ENCODE peak calls at places on chromosome 1, in eight cellular contexts. I is GM19239; C is stimulated activated CD4-positive, alpha-beta T cell treated with anti-CD3 and anti-CD28 coated beads, Interleukin-1b, Interleukin-23, amount 100 ng/mL, for 48 hours; H is fibroblast of lung; Y is head of caudate nucleus; Q is Calu3; M is osteocyte; W is spleen. D is an unnamed sample.

GRCh38 chr1:225694151-225694603 is 41.3 kb upstream of the ENAH start:
- DNase-seq in H (peak), W (no peak), Q (peak), M (no peak), C (no peak), I (no peak), Y (no peak), D (peak)

GRCh38 chr1:171718216-171718615 is 23.6 kb downstream of the VAMP4 start:
- DNase-seq in H (no peak), Q (no peak), W (no peak), C (no peak), Y (no peak), M (no peak), I (no peak), D (no peak)

GRCh38 chr1:201625711-201626300 is 86.9 kb downstream of the NAV1 start:
- DNase-seq in Y (no peak), M (no peak), Q (no peak), I (no peak), H (no peak), C (no peak), W (no peak), D (no peak)

GRCh38 chr1:224804220-224804619 is 125.3 kb upstream of the DNAH14 start:
- DNase-seq in I (no peak), H (no peak), C (no peak), Y (no peak), W (no peak), M (peak), Q (no peak), D (no peak)

GRCh38 chr1:85582687-85583354 is 2.3 kb downstream of the CCN1 start:
- DNase-seq in W (no peak), I (no peak), C (no peak), M (no peak), Y (no peak), Q (no peak), H (peak), D (no peak)

GRCh38 chr1:30733520-30733919 is 10.1 kb upstream of the MATN1 start:
- DNase-seq in W (no peak), Y (no peak), C (no peak), I (no peak), H (no peak), Q (no peak), M (no peak), D (no peak)

GRCh38 chr1:172298146-172298545 is 122.3 kb upstream of the C1orf105 start:
- DNase-seq in I (no peak), Q (no peak), C (no peak), Y (no peak), H (no peak), W (no peak), M (no peak), D (no peak)

GRCh38 chr1:210855440-210855839 is 278.5 kb downstream of the KCNH1 start:
- DNase-seq in M (no peak), Y (no peak), Q (no peak), C (no peak), I (no peak), H (no peak), W (no peak), D (no peak)

GRCh38 chr1:217135569-217135915 is 412.3 kb upstream of the ESRRG start:
- DNase-seq in M (no peak), W (no peak), Q (no peak), Y (no peak), C (no peak), H (peak), I (no peak), D (no peak)

GRCh38 chr1:85479491-85479890 is 14.5 kb upstream of the DDAH1 start:
- DNase-seq in C (no peak), W (no peak), H (no peak), Y (no peak), Q (no peak), M (no peak), I (no peak), D (no peak)

GRCh38 chr1:232648316-232648715 is 18.4 kb upstream of the SIPA1L2 start:
- DNase-seq in W (no peak), Q (no peak), Y (no peak), C (no peak), H (no peak), I (no peak), M (no peak), D (no peak)

GRCh38 chr1:67648582-67649326 is 36.2 kb upstream of the GADD45A start:
- DNase-seq in H (no peak), W (no peak), Q (no peak), M (no peak), C (no peak), Y (no peak), I (no peak), D (no peak)

GRCh38 chr1:53373246-53373645 is 45.4 kb upstream of the LRP8 start:
- DNase-seq in Y (no peak), Q (no peak), H (no peak), I (no peak), C (no peak), W (peak), M (peak), D (no peak)

GRCh38 chr1:213381572-213382084 is 330.6 kb downstream of the RPS6KC1 start:
- DNase-seq in Q (peak), M (no peak), I (no peak), C (no peak), H (peak), Y (no peak), W (no peak), D (no peak)

GRCh38 chr1:236815941-236816340 is 20.8 kb downstream of the MTR start:
- DNase-seq in H (no peak), Q (no peak), Y (no peak), C (no peak), I (no peak), W (no peak), M (no peak), D (no peak)

GRCh38 chr1:111275079-111275478 is 15.6 kb upstream of the CHIA start:
- DNase-seq in Y (peak), I (no peak), M (no peak), Q (no peak), W (no peak), H (peak), C (peak), D (peak)

GRCh38 chr1:110606784-110607662 is 865 bp upstream of the KCNA2 start:
- DNase-seq in I (no peak), C (no peak), Y (peak), M (no peak), Q (no peak), H (no peak), W (no peak), D (no peak)

GRCh38 chr1:54792686-54793282 is 8.3 kb downstream of the TTC22 start:
- DNase-seq in Y (no peak), H (no peak), I (no peak), C (no peak), W (no peak), M (no peak), Q (no peak), D (no peak)

GRCh38 chr1:179369751-179370341 is 4.1 kb downstream of the AXDND1 start:
- DNase-seq in C (peak), H (peak), W (no peak), M (no peak), Q (peak), Y (no peak), I (peak), D (no peak)

GRCh38 chr1:176826265-176826664 is 338.2 kb downstream of the ASTN1 start:
- DNase-seq in C (no peak), H (no peak), W (no peak), M (no peak), I (no peak), Y (no peak), Q (no peak), D (no peak)

D was measured in right atrium auricular region.